ENCODE peak calls at places on chromosome 15, in four cellular contexts. I is neuronal stem cell, U is H1, H is H9. L is an unnamed sample.
A peak's percentile ranks its signal among the peaks of the same experiment; 100 is the strongest.

GRCh38 chr15:89863918-89864317 is 29.9 kb downstream of the AP3S2 start:
- DNase-seq in I (no peak), U (no peak), H (no peak), L (no peak)

GRCh38 chr15:41219381-41219780 is 11.2 kb downstream of the EXD1 start:
- DNase-seq in I (no peak), U (no peak), H (no peak), L (no peak)

GRCh38 chr15:64837502-64837901 is 4.2 kb upstream of the PLEKHO2 start:
- DNase-seq in I (no peak), U (no peak), H (no peak), L (no peak)

GRCh38 chr15:38253448-38253847 is 812 bp downstream of the SPRED1 start:
- DNase-seq in I (peak; percentile 29), U (no peak), H (no peak), L (peak; percentile 58)

GRCh38 chr15:72964135-72964534 is 88.1 kb upstream of the NEO1 start:
- DNase-seq in I (no peak), U (no peak), H (no peak), L (no peak)

GRCh38 chr15:92073044-92073785 is 219.7 kb downstream of the SLCO3A1 start:
- DNase-seq in I (no peak), U (no peak), H (no peak), L (peak; percentile 1)

GRCh38 chr15:24772709-24773373 is 97.3 kb downstream of the NPAP1 start:
- DNase-seq in I (peak; percentile 62), U (peak; percentile 73), H (peak; percentile 93), L (peak; percentile 87)

GRCh38 chr15:39192376-39192775 is 388.5 kb upstream of the THBS1 start:
- DNase-seq in I (no peak), U (no peak), H (no peak), L (no peak)

DNA sequence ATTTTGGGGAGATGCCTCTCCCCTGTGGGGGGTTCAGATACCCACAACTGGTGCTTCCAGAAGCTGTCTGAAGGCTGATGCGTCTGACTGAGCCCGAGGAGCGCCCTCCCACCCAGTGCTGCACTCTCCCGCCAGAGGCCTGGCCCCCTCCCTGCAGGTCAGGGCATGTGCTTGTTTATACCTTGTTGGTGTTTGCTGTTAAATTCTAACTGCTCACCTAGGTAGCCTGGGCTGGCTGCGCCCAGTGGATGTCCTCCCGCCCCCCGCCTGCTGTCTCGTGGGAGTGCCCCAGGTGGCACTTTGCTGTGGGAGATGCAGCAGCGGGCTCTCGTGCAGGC is 12.9 kb downstream of the KLF13 start:
- DNase-seq in I (no peak), U (no peak), H (no peak), L (no peak)
- H4K91ac ChIP-seq in I (no peak overlapping the region), U (no peak overlapping the region), H (no peak overlapping the region), L (no peak overlapping the region)

GRCh38 chr15:85825719-85826118 is 31.0 kb upstream of the KLHL25 start:
- DNase-seq in I (no peak), U (no peak), H (no peak), L (no peak)
- H3K23ac ChIP-seq in I (no peak overlapping the region), U (no peak overlapping the region), H (no peak overlapping the region), L (no peak overlapping the region)

GRCh38 chr15:88467073-88467934 is at the start of the genes MRPL46 and MRPS11:
- DNase-seq in I (peak; percentile 89), U (no peak), H (peak; percentile 88), L (peak; percentile 91)
- H4K91ac ChIP-seq in I (no peak within 1 kb of the TSS), U (peak within 1 kb of the TSS; percentile 79), H (no peak within 1 kb of the TSS), L (peak within 1 kb of the TSS; percentile 71)

DNA sequence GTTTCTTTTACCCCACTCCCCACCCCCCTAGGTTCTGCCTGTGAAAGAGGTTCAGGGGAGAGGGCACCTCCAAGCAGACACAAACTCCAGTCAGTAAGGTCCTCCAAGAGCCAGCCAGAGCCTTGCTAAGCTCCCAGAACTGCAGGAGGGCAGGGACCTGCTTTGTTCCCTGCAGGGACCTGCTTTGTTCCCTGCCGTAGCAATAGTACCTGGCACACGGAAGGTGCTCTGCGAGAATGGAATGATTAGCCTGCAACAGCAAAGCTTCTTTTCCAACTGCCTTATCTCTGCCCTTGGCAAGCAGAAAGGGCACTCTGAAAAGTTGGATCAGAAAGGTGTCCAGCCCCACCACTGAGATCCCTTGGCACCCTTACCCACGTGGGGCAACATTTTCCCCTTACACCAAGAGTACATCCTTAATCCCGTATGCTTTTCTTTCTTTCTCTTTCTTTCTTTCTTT is 1.4 kb downstream of the PAQR5 start:
- DNase-seq in I (no peak), U (no peak), H (peak; percentile 66), L (no peak)
- H3K23ac ChIP-seq in I (no peak overlapping the region), U (no peak overlapping the region), H (no peak overlapping the region), L (no peak overlapping the region)